ENCODE peak calls at places on chromosomes 12 and 14, in four cellular contexts. B is NCI-H2107, K is WERI-Rb-1, T is neuronal stem cell. W is an unnamed sample.

GRCh38 chr14:42555365-42555764 is 948.7 kb downstream of the LRFN5 start:
- DNase-seq in B (no peak), K (no peak), T (no peak), W (no peak)

GRCh38 chr14:75182820-75183219 is 6.4 kb upstream of the TMED10 start:
- DNase-seq in B (no peak), K (no peak), T (no peak), W (no peak)

GRCh38 chr14:55717621-55718020 is 137.6 kb downstream of the KTN1 start:
- DNase-seq in B (no peak), K (no peak), T (no peak), W (no peak)

GRCh38 chr12:11623382-11623781 is 26.1 kb upstream of the ETV6 start:
- DNase-seq in B (no peak), K (no peak), T (no peak), W (no peak)

GRCh38 chr14:67269338-67270060 is 28.3 kb downstream of the PALS1 start:
- DNase-seq in B (no peak), K (no peak), T (peak), W (no peak)

GRCh38 chr12:121538699-121539061 is 42.1 kb downstream of the KDM2B start:
- DNase-seq in B (no peak), K (peak), T (no peak), W (no peak)

GRCh38 chr14:67487937-67488893 is at the start of gene TMEM229B:
- DNase-seq in B (no peak), K (no peak), T (no peak), W (no peak)

GRCh38 chr14:50612795-50613194 is 52.9 kb downstream of the ATL1 start:
- DNase-seq in B (no peak), K (no peak), T (no peak), W (no peak)

GRCh38 chr12:26245175-26245942 is 50.0 kb downstream of the SSPN start:
- DNase-seq in B (no peak), K (no peak), T (no peak), W (no peak)

GRCh38 chr12:130627175-130627574 is 88.9 kb downstream of the RIMBP2 start:
- DNase-seq in B (no peak), K (no peak), T (no peak), W (no peak)

GRCh38 chr14:74649673-74650072 is 37.6 kb upstream of the LTBP2 start:
- DNase-seq in B (no peak), K (no peak), T (no peak), W (no peak)

GRCh38 chr12:22728989-22729388 is 104.0 kb downstream of the ETNK1 start:
- DNase-seq in B (no peak), K (peak), T (no peak), W (peak)

GRCh38 chr14:94663965-94664704 is 51.9 kb downstream of the SERPINA3 start:
- DNase-seq in B (no peak), K (no peak), T (no peak), W (no peak)

GRCh38 chr14:93040443-93040842 is 75.3 kb downstream of the ITPK1 start:
- DNase-seq in B (no peak), K (no peak), T (no peak), W (no peak)

GRCh38 chr12:20004951-20005350 is 363.4 kb upstream of the PDE3A start:
- DNase-seq in B (no peak), K (no peak), T (no peak), W (no peak)

GRCh38 chr12:131471271-131471905 is 239.5 kb upstream of the SFSWAP start:
- DNase-seq in B (no peak), K (no peak), T (no peak), W (no peak)

GRCh38 chr14:105087963-105088811 is 23.0 kb upstream of the GPR132 start:
- DNase-seq in B (no peak), K (no peak), T (peak), W (peak)

GRCh38 chr12:14275886-14276285 is 89.6 kb upstream of the ATF7IP start:
- DNase-seq in B (no peak), K (no peak), T (no peak), W (no peak)

GRCh38 chr12:58349161-58349560 is 407.8 kb downstream of the ATP23 start:
- DNase-seq in B (no peak), K (no peak), T (no peak), W (no peak)

GRCh38 chr14:31271648-31272047 is 64.1 kb upstream of the HECTD1 start:
- DNase-seq in B (no peak), K (no peak), T (no peak), W (no peak)

GRCh38 chr12:102961488-102961801 is 4.0 kb downstream of the ASCL1 start:
- DNase-seq in B (no peak), K (no peak), T (no peak), W (no peak)

GRCh38 chr12:123067654-123068053 is 83.2 kb downstream of the PITPNM2 start:
- DNase-seq in B (no peak), K (no peak), T (no peak), W (no peak)

GRCh38 chr14:100727565-100728240 is 1.0 kb downstream of the DLK1 start:
- DNase-seq in B (no peak), K (no peak), T (no peak), W (no peak)

GRCh38 chr12:132354982-132355680 is 25.7 kb upstream of the GALNT9 start:
- DNase-seq in B (no peak), K (no peak), T (no peak), W (no peak)

GRCh38 chr12:22287056-22287455 is 47.5 kb downstream of the ST8SIA1 start:
- DNase-seq in B (no peak), K (no peak), T (no peak), W (no peak)

GRCh38 chr12:132620113-132620892 is 1.7 kb downstream of the P2RX2 start:
- DNase-seq in B (no peak), K (no peak), T (no peak), W (no peak)

GRCh38 chr14:25833341-25834121 is 764.3 kb downstream of the NOVA1 start:
- DNase-seq in B (peak), K (peak), T (peak), W (peak)

GRCh38 chr12:13313886-13314285 is 117.4 kb downstream of the EMP1 start:
- DNase-seq in B (no peak), K (no peak), T (no peak), W (no peak)

GRCh38 chr14:92794547-92794941 is 439 bp downstream of the GOLGA5 start:
- DNase-seq in B (no peak), K (no peak), T (no peak), W (peak)

GRCh38 chr12:47946413-47947107 is 16.8 kb upstream of the TMEM106C start:
- DNase-seq in B (no peak), K (no peak), T (no peak), W (no peak)

GRCh38 chr12:108099778-108100177 is 29.3 kb upstream of the WSCD2 start:
- DNase-seq in B (no peak), K (no peak), T (no peak), W (no peak)

GRCh38 chr14:89723930-89724915 is 230.3 kb downstream of the EFCAB11 start:
- DNase-seq in B (no peak), K (no peak), T (no peak), W (no peak)